ENCODE peak calls at places on chromosome 16, in nine cellular contexts. Z is astrocyte; G is A549; A is sigmoid colon; S is NCI-H748 treated with DMSO at 0.1 percent for 48 hours; U is Right ventricle myocardium superior; H is GM23338; I is activated CD4-positive, CD25-positive, alpha-beta regulatory T cell treated with anti-CD3 and anti-CD28 coated beads, Interleukin-2, amount 50 U/mL, for 16 hours; M is Jurkat, Clone E6-1. N is an unnamed sample.

GRCh38 chr16:83335076-83335475 is 472.7 kb upstream of the HSBP1 start:
- DNase-seq in G (no peak), A (no peak), U (no peak), I (no peak), Z (peak), M (no peak), H (no peak), S (no peak), N (no peak)

GRCh38 chr16:56861092-56861610 is 3.9 kb upstream of the SLC12A3 start:
- DNase-seq in S (no peak), U (no peak), A (no peak), Z (no peak), I (no peak), M (peak), G (no peak), H (no peak), N (peak)

GRCh38 chr16:23920899-23921298 is 85.1 kb downstream of the PRKCB start:
- DNase-seq in M (no peak), S (no peak), A (no peak), Z (no peak), U (no peak), I (no peak), G (no peak), H (no peak), N (no peak)

GRCh38 chr16:31108035-31108793 is at the start of gene BCKDK:
- DNase-seq in U (peak), A (peak), I (peak), Z (peak), S (peak), H (peak), M (peak), G (peak), N (no peak)

GRCh38 chr16:85309656-85310587 is 197.7 kb upstream of the CIBAR2 start:
- DNase-seq in Z (no peak), H (peak), I (no peak), A (peak), G (no peak), M (peak), S (peak), U (peak), N (peak)

GRCh38 chr16:56011808-56012478 is 136.8 kb upstream of the CES5A start:
- DNase-seq in U (no peak), I (no peak), M (no peak), G (no peak), A (no peak), Z (no peak), S (no peak), H (no peak), N (no peak)

GRCh38 chr16:55912022-55912421 is 36.8 kb upstream of the CES5A start:
- DNase-seq in Z (no peak), H (no peak), M (no peak), I (no peak), S (no peak), U (peak), G (no peak), A (no peak), N (no peak)

GRCh38 chr16:86025706-86026105 is 126.7 kb downstream of the IRF8 start:
- DNase-seq in A (peak), Z (no peak), G (no peak), I (no peak), H (no peak), U (no peak), S (no peak), M (no peak), N (no peak)

GRCh38 chr16:31542763-31543162 is 15.1 kb downstream of the AHSP start:
- DNase-seq in G (no peak), U (no peak), A (no peak), S (no peak), I (no peak), Z (no peak), H (no peak), M (no peak), N (no peak)

GRCh38 chr16:67613808-67614207 is 31.1 kb upstream of the CARMIL2 start:
- DNase-seq in S (no peak), I (no peak), H (peak), Z (no peak), M (peak), U (no peak), A (peak), G (no peak), N (no peak)

GRCh38 chr16:68711421-68712139 is 25.5 kb upstream of the CDH1 start:
- DNase-seq in G (no peak), S (no peak), H (no peak), U (no peak), Z (no peak), I (no peak), A (no peak), M (no peak), N (no peak)

GRCh38 chr16:77962689-77963088 is 59.7 kb upstream of the CLEC3A start:
- DNase-seq in I (no peak), S (no peak), M (no peak), A (no peak), U (no peak), Z (no peak), G (no peak), H (no peak), N (no peak)

GRCh38 chr16:88768041-88768876 is 16.8 kb downstream of the PIEZO1 start:
- DNase-seq in H (no peak), G (no peak), M (no peak), A (peak), U (peak), I (no peak), Z (peak), S (no peak), N (peak)

GRCh38 chr16:27374231-27374793 is 27.7 kb upstream of the IL21R start:
- DNase-seq in S (no peak), G (no peak), I (no peak), Z (no peak), U (no peak), M (no peak), A (no peak), H (no peak), N (no peak)

GRCh38 chr16:81692571-81692970 is 86.5 kb upstream of the PLCG2 start:
- DNase-seq in H (no peak), S (no peak), U (peak), Z (no peak), G (no peak), I (no peak), M (no peak), A (peak), N (no peak)

GRCh38 chr16:67719778-67720144 is 645 bp upstream of the GFOD2 start:
- DNase-seq in H (peak), Z (peak), I (no peak), M (no peak), A (no peak), G (peak), U (no peak), S (no peak), N (peak)

GRCh38 chr16:30786936-30787612 is at the start of gene ZNF629:
- DNase-seq in Z (peak), M (no peak), H (peak), A (peak), G (peak), I (no peak), U (peak), S (no peak), N (no peak)

GRCh38 chr16:56343661-56344517 is 81.5 kb downstream of the AMFR start:
- DNase-seq in H (no peak), A (no peak), I (no peak), Z (no peak), U (peak), S (no peak), G (no peak), M (no peak), N (no peak)

GRCh38 chr16:89119661-89120141 is 26.0 kb downstream of the ACSF3 start:
- DNase-seq in G (no peak), M (no peak), U (peak), S (no peak), H (no peak), Z (no peak), A (no peak), I (no peak), N (no peak)

GRCh38 chr16:35881654-35882053 is 2422.2 kb downstream of the TP53TG3F start:
- DNase-seq in S (no peak), G (no peak), H (no peak), Z (no peak), M (no peak), I (no peak), U (no peak), A (no peak), N (no peak)

GRCh38 chr16:9441021-9441420 is 349.6 kb downstream of the HAPSTR1 start:
- DNase-seq in Z (no peak), U (no peak), A (no peak), M (no peak), H (peak), S (no peak), G (no peak), I (no peak), N (peak)

GRCh38 chr16:29926675-29927522 is 873 bp upstream of the KCTD13 start:
- DNase-seq in G (peak), U (no peak), A (peak), Z (no peak), I (no peak), S (no peak), M (no peak), H (peak), N (peak)

GRCh38 chr16:81641403-81642106 is 137.5 kb upstream of the PLCG2 start:
- DNase-seq in A (no peak), G (no peak), U (no peak), M (no peak), S (peak), I (no peak), H (peak), Z (no peak), N (no peak)

GRCh38 chr16:3143598-3144330 is 8.9 kb downstream of the ZNF213 start:
- DNase-seq in S (no peak), M (no peak), Z (no peak), I (no peak), A (no peak), G (no peak), H (no peak), U (peak), N (no peak)

GRCh38 chr16:30571444-30572322 is at the start of gene ZNF688:
- DNase-seq in A (peak), I (peak), S (peak), U (peak), M (peak), Z (peak), H (peak), G (peak), N (peak)

GRCh38 chr16:86585821-86586611 is 7.7 kb downstream of the FOXL1 start:
- DNase-seq in U (no peak), Z (peak), A (no peak), I (no peak), M (no peak), S (no peak), G (no peak), H (no peak), N (peak)

GRCh38 chr16:50631249-50631984 is 49.7 kb downstream of the SNX20 start:
- DNase-seq in A (no peak), I (no peak), Z (no peak), G (no peak), S (no peak), H (no peak), U (no peak), M (no peak), N (no peak)

GRCh38 chr16:51151951-51152663 is 1.0 kb upstream of the SALL1 start:
- DNase-seq in A (no peak), I (no peak), G (no peak), U (peak), H (peak), S (peak), M (no peak), Z (peak), N (peak)

GRCh38 chr16:72247821-72248253 is 75.9 kb upstream of the PMFBP1 start:
- DNase-seq in M (no peak), G (no peak), A (peak), S (no peak), H (no peak), U (no peak), I (no peak), Z (peak), N (peak)

GRCh38 chr16:83458612-83459011 is 349.2 kb upstream of the HSBP1 start:
- DNase-seq in H (no peak), U (no peak), A (no peak), Z (peak), G (no peak), M (no peak), S (no peak), I (no peak), N (peak)

GRCh38 chr16:9929313-9929712 is 252.9 kb downstream of the GRIN2A start:
- DNase-seq in H (no peak), S (no peak), I (no peak), Z (no peak), A (no peak), U (no peak), M (no peak), G (no peak), N (no peak)

GRCh38 chr16:14586637-14587036 is 43.4 kb downstream of the PARN start:
- DNase-seq in A (no peak), H (no peak), Z (no peak), S (no peak), M (no peak), U (no peak), I (no peak), G (no peak), N (peak)

GRCh38 chr16:11624645-11625607 is 38.2 kb upstream of the LITAF start:
- DNase-seq in M (no peak), Z (no peak), S (no peak), G (no peak), A (no peak), U (no peak), H (no peak), I (no peak), N (no peak)

GRCh38 chr16:9192746-9193145 is 101.3 kb downstream of the HAPSTR1 start:
- DNase-seq in I (no peak), U (no peak), A (no peak), G (no peak), H (no peak), Z (peak), S (no peak), M (no peak), N (peak)

GRCh38 chr16:67486805-67487204 is 3.5 kb upstream of the AGRP start:
- DNase-seq in Z (no peak), G (no peak), I (no peak), U (no peak), A (no peak), H (no peak), S (no peak), M (no peak), N (no peak)

GRCh38 chr16:86939609-86940008 is 361.3 kb downstream of the FOXL1 start:
- DNase-seq in G (no peak), S (no peak), M (no peak), H (no peak), U (no peak), I (no peak), Z (no peak), A (no peak), N (no peak)